ENCODE peak calls at places on chromosomes 2 and 18, in eight cellular contexts. One of them, this sample, is unnamed.

GRCh38 chr2:177155631-177156030 is 57.0 kb upstream of the HNRNPA3 start:
- DNase-seq in A549: no peak
- DNase-seq in PC-3: peak
- DNase-seq in body of pancreas: no peak
- DNase-seq in ovary: no peak
- DNase-seq in CD4-positive, alpha-beta T cell: no peak
- DNase-seq in HCT116: no peak
- DNase-seq in kidney: no peak
- DNase-seq in this sample: no peak

GRCh38 chr18:10822457-10822856 is 296.6 kb downstream of the NAPG start:
- DNase-seq in body of pancreas: no peak
- DNase-seq in A549: no peak
- DNase-seq in HCT116: no peak
- DNase-seq in PC-3: no peak
- DNase-seq in CD4-positive, alpha-beta T cell: no peak
- DNase-seq in ovary: no peak
- DNase-seq in kidney: no peak
- DNase-seq in this sample: no peak

GRCh38 chr2:138244400-138245001 is 257.1 kb upstream of the SPOPL start:
- DNase-seq in body of pancreas: no peak
- DNase-seq in ovary: no peak
- DNase-seq in HCT116: no peak
- DNase-seq in kidney: no peak
- DNase-seq in A549: peak
- DNase-seq in CD4-positive, alpha-beta T cell: no peak
- DNase-seq in PC-3: peak
- DNase-seq in this sample: no peak

GRCh38 chr2:47250576-47251403 is 95.7 kb upstream of the STPG4 start:
- DNase-seq in HCT116: no peak
- DNase-seq in ovary: no peak
- DNase-seq in A549: no peak
- DNase-seq in kidney: no peak
- DNase-seq in CD4-positive, alpha-beta T cell: no peak
- DNase-seq in body of pancreas: no peak
- DNase-seq in PC-3: peak
- DNase-seq in this sample: peak

GRCh38 chr18:58603365-58604067 is 25.4 kb downstream of the ALPK2 start:
- DNase-seq in PC-3: no peak
- DNase-seq in HCT116: no peak
- DNase-seq in CD4-positive, alpha-beta T cell: no peak
- DNase-seq in ovary: no peak
- DNase-seq in A549: no peak
- DNase-seq in body of pancreas: no peak
- DNase-seq in kidney: no peak
- DNase-seq in this sample: no peak

GRCh38 chr18:34771958-34772357 is 61.9 kb downstream of the DTNA start:
- DNase-seq in HCT116: no peak
- DNase-seq in kidney: no peak
- DNase-seq in body of pancreas: no peak
- DNase-seq in PC-3: no peak
- DNase-seq in ovary: no peak
- DNase-seq in A549: no peak
- DNase-seq in CD4-positive, alpha-beta T cell: no peak
- DNase-seq in this sample: no peak

GRCh38 chr2:16406929-16407328 is 258.7 kb downstream of the CYRIA start:
- DNase-seq in A549: no peak
- DNase-seq in ovary: no peak
- DNase-seq in kidney: no peak
- DNase-seq in CD4-positive, alpha-beta T cell: no peak
- DNase-seq in HCT116: no peak
- DNase-seq in PC-3: no peak
- DNase-seq in body of pancreas: no peak
- DNase-seq in this sample: no peak

GRCh38 chr2:102788880-102789250 is 27.0 kb downstream of the TMEM182 start:
- DNase-seq in CD4-positive, alpha-beta T cell: no peak
- DNase-seq in ovary: no peak
- DNase-seq in A549: no peak
- DNase-seq in kidney: no peak
- DNase-seq in body of pancreas: no peak
- DNase-seq in HCT116: no peak
- DNase-seq in PC-3: no peak
- DNase-seq in this sample: no peak

GRCh38 chr2:69499242-69499641 is 62.0 kb upstream of the NFU1 start:
- DNase-seq in kidney: no peak
- DNase-seq in body of pancreas: no peak
- DNase-seq in CD4-positive, alpha-beta T cell: no peak
- DNase-seq in HCT116: no peak
- DNase-seq in ovary: no peak
- DNase-seq in PC-3: no peak
- DNase-seq in A549: no peak
- DNase-seq in this sample: no peak

GRCh38 chr18:61531182-61531581 is 198.0 kb downstream of the CDH20 start:
- DNase-seq in HCT116: no peak
- DNase-seq in ovary: no peak
- DNase-seq in A549: no peak
- DNase-seq in CD4-positive, alpha-beta T cell: no peak
- DNase-seq in body of pancreas: no peak
- DNase-seq in PC-3: no peak
- DNase-seq in kidney: no peak
- DNase-seq in this sample: no peak

GRCh38 chr2:33195891-33196290 is 249.1 kb downstream of the LTBP1 start:
- DNase-seq in ovary: no peak
- DNase-seq in A549: no peak
- DNase-seq in HCT116: no peak
- DNase-seq in PC-3: peak
- DNase-seq in kidney: no peak
- DNase-seq in CD4-positive, alpha-beta T cell: no peak
- DNase-seq in body of pancreas: no peak
- DNase-seq in this sample: no peak

GRCh38 chr2:75079575-75079974 is 119.7 kb downstream of the TACR1 start:
- DNase-seq in kidney: no peak
- DNase-seq in A549: no peak
- DNase-seq in CD4-positive, alpha-beta T cell: no peak
- DNase-seq in ovary: no peak
- DNase-seq in body of pancreas: no peak
- DNase-seq in HCT116: no peak
- DNase-seq in PC-3: no peak
- DNase-seq in this sample: no peak

GRCh38 chr2:50769416-50769815 is 262.5 kb downstream of the NRXN1 start:
- DNase-seq in kidney: no peak
- DNase-seq in HCT116: no peak
- DNase-seq in CD4-positive, alpha-beta T cell: no peak
- DNase-seq in ovary: no peak
- DNase-seq in body of pancreas: no peak
- DNase-seq in PC-3: no peak
- DNase-seq in A549: no peak
- DNase-seq in this sample: no peak

GRCh38 chr2:50535971-50536759 is 495.8 kb downstream of the NRXN1 start:
- DNase-seq in HCT116: peak
- DNase-seq in kidney: no peak
- DNase-seq in PC-3: peak
- DNase-seq in body of pancreas: no peak
- DNase-seq in ovary: no peak
- DNase-seq in CD4-positive, alpha-beta T cell: no peak
- DNase-seq in A549: peak
- DNase-seq in this sample: peak

GRCh38 chr2:184875911-184876310 is 277.6 kb downstream of the ZNF804A start:
- DNase-seq in A549: no peak
- DNase-seq in PC-3: no peak
- DNase-seq in CD4-positive, alpha-beta T cell: no peak
- DNase-seq in kidney: no peak
- DNase-seq in body of pancreas: no peak
- DNase-seq in HCT116: no peak
- DNase-seq in ovary: no peak
- DNase-seq in this sample: no peak

GRCh38 chr2:84878896-84879594 is 1.8 kb downstream of the TRABD2A start:
- DNase-seq in CD4-positive, alpha-beta T cell: no peak
- DNase-seq in body of pancreas: no peak
- DNase-seq in ovary: no peak
- DNase-seq in kidney: no peak
- DNase-seq in PC-3: no peak
- DNase-seq in A549: no peak
- DNase-seq in HCT116: no peak
- DNase-seq in this sample: no peak

GRCh38 chr2:158269143-158269542 is 167.5 kb downstream of the UPP2 start:
- DNase-seq in ovary: no peak
- DNase-seq in kidney: no peak
- DNase-seq in CD4-positive, alpha-beta T cell: no peak
- DNase-seq in HCT116: no peak
- DNase-seq in PC-3: no peak
- DNase-seq in body of pancreas: peak
- DNase-seq in A549: no peak
- DNase-seq in this sample: no peak

GRCh38 chr2:185780890-185781289 is 42.3 kb downstream of the FSIP2 start:
- DNase-seq in body of pancreas: no peak
- DNase-seq in ovary: no peak
- DNase-seq in kidney: no peak
- DNase-seq in HCT116: no peak
- DNase-seq in CD4-positive, alpha-beta T cell: no peak
- DNase-seq in A549: no peak
- DNase-seq in PC-3: no peak
- DNase-seq in this sample: no peak

GRCh38 chr2:128781888-128782385 is 463.3 kb upstream of the HS6ST1 start:
- DNase-seq in PC-3: no peak
- DNase-seq in A549: no peak
- DNase-seq in body of pancreas: no peak
- DNase-seq in ovary: no peak
- DNase-seq in HCT116: no peak
- DNase-seq in CD4-positive, alpha-beta T cell: no peak
- DNase-seq in kidney: no peak
- DNase-seq in this sample: no peak

GRCh38 chr2:215143458-215143857 is 5.0 kb upstream of the ABCA12 start:
- DNase-seq in A549: no peak
- DNase-seq in CD4-positive, alpha-beta T cell: no peak
- DNase-seq in body of pancreas: no peak
- DNase-seq in HCT116: no peak
- DNase-seq in ovary: no peak
- DNase-seq in kidney: no peak
- DNase-seq in PC-3: no peak
- DNase-seq in this sample: no peak

GRCh38 chr2:42141687-42142475 is 27.3 kb upstream of the EML4 start:
- DNase-seq in A549: peak
- DNase-seq in HCT116: no peak
- DNase-seq in CD4-positive, alpha-beta T cell: no peak
- DNase-seq in body of pancreas: peak
- DNase-seq in PC-3: peak
- DNase-seq in ovary: peak
- DNase-seq in kidney: peak
- DNase-seq in this sample: no peak

GRCh38 chr2:216804357-216805350 is 55.2 kb downstream of the TNP1 start:
- DNase-seq in HCT116: no peak
- DNase-seq in PC-3: peak
- DNase-seq in kidney: no peak
- DNase-seq in body of pancreas: no peak
- DNase-seq in CD4-positive, alpha-beta T cell: no peak
- DNase-seq in ovary: no peak
- DNase-seq in A549: no peak
- DNase-seq in this sample: peak

GRCh38 chr2:99879481-99879880 is 262.9 kb downstream of the AFF3 start:
- DNase-seq in CD4-positive, alpha-beta T cell: no peak
- DNase-seq in ovary: no peak
- DNase-seq in body of pancreas: no peak
- DNase-seq in kidney: no peak
- DNase-seq in A549: no peak
- DNase-seq in PC-3: peak
- DNase-seq in HCT116: no peak
- DNase-seq in this sample: no peak

DNA sequence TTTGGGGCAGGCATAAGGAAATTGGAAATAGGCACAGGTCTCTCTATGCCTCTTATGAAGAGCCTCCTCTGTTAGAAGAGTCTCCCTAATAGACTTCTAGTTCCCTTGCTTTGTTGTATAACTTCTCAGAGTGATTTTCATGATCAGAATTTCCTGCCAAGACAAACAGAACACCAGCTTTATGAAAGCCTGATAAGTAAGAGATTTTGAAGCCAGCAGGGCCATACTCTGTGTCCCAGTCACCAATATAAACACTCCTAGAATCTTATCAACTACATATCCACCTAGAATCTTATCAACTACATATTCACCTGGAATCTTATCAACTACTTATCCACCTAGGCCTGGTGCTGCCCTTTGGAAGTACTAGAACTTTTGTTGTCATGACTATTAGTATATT is 579.5 kb downstream of the ARHGAP15 start:
- DNase-seq in ovary: no peak
- DNase-seq in body of pancreas: no peak
- DNase-seq in kidney: no peak
- DNase-seq in PC-3: no peak
- DNase-seq in A549: no peak
- DNase-seq in CD4-positive, alpha-beta T cell: no peak
- DNase-seq in HCT116: no peak
- DNase-seq in this sample: no peak
- H3K27ac ChIP-seq in ovary: no peak
- H3K27ac ChIP-seq in body of pancreas: no peak
- H3K27ac ChIP-seq in kidney: no peak
- H3K27ac ChIP-seq in PC-3: no peak
- H3K27ac ChIP-seq in A549: no peak
- H3K27ac ChIP-seq in CD4-positive, alpha-beta T cell: no peak
- H3K27ac ChIP-seq in HCT116: no peak
- H3K27ac ChIP-seq in this sample: no peak

GRCh38 chr2:18975506-18975905 is 382.9 kb downstream of the OSR1 start:
- DNase-seq in PC-3: no peak
- DNase-seq in A549: no peak
- DNase-seq in CD4-positive, alpha-beta T cell: no peak
- DNase-seq in ovary: no peak
- DNase-seq in HCT116: no peak
- DNase-seq in body of pancreas: no peak
- DNase-seq in kidney: no peak
- DNase-seq in this sample: no peak
- H3K27ac ChIP-seq in PC-3: peak
- H3K27ac ChIP-seq in A549: no peak
- H3K27ac ChIP-seq in CD4-positive, alpha-beta T cell: no peak
- H3K27ac ChIP-seq in ovary: no peak
- H3K27ac ChIP-seq in HCT116: no peak
- H3K27ac ChIP-seq in body of pancreas: no peak
- H3K27ac ChIP-seq in kidney: no peak
- H3K27ac ChIP-seq in this sample: no peak

DNA sequence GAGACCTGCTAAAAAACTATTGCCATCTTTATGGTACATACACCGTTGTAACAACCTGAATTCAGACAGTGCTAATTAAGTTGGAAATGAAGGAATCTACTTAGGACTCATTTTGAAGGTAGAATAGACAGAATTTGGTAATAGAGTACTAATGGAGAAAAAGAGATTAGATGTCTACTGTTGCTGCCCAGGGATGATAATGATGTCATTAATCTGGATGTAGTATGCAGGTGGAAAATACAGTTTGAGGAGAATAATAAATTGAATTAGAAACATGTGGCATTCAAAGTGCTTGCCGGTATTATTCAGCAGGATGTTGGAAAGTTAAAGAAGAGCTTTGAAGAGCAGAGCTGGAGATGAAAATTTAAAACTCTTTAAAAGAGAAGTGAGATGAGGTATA is 44.8 kb downstream of the DIS3L2 start:
- DNase-seq in A549: no peak
- DNase-seq in PC-3: no peak
- DNase-seq in HCT116: no peak
- DNase-seq in ovary: no peak
- DNase-seq in kidney: no peak
- DNase-seq in CD4-positive, alpha-beta T cell: no peak
- DNase-seq in body of pancreas: no peak
- DNase-seq in this sample: no peak
- H3K27ac ChIP-seq in A549: no peak
- H3K27ac ChIP-seq in PC-3: no peak
- H3K27ac ChIP-seq in HCT116: no peak
- H3K27ac ChIP-seq in ovary: no peak
- H3K27ac ChIP-seq in kidney: no peak
- H3K27ac ChIP-seq in CD4-positive, alpha-beta T cell: no peak
- H3K27ac ChIP-seq in body of pancreas: no peak
- H3K27ac ChIP-seq in this sample: no peak

GRCh38 chr2:197297262-197297661 is 13.3 kb downstream of the ANKRD44 start:
- DNase-seq in kidney: no peak
- DNase-seq in ovary: no peak
- DNase-seq in HCT116: no peak
- DNase-seq in PC-3: no peak
- DNase-seq in A549: no peak
- DNase-seq in body of pancreas: no peak
- DNase-seq in CD4-positive, alpha-beta T cell: no peak
- DNase-seq in this sample: no peak
- H3K27ac ChIP-seq in kidney: no peak
- H3K27ac ChIP-seq in ovary: no peak
- H3K27ac ChIP-seq in HCT116: no peak
- H3K27ac ChIP-seq in PC-3: no peak
- H3K27ac ChIP-seq in A549: no peak
- H3K27ac ChIP-seq in body of pancreas: no peak
- H3K27ac ChIP-seq in CD4-positive, alpha-beta T cell: peak
- H3K27ac ChIP-seq in this sample: no peak